ENCODE peak calls at places on chromosomes 2 and 18, in six cellular contexts. K, T, O, M, H and G are unnamed samples. For H3K4me1, the result is how much of the 10 kb centered on the place peaks cover.

GRCh38 chr18:3593381-3593903 is 143.5 kb downstream of the TGIF1 start:
- DNase-seq in H (no peak), K (no peak), O (no peak), T (peak), M (peak), G (no peak)

GRCh38 chr2:29074401-29074800 is at the start of gene PCARE:
- DNase-seq in H (no peak), O (no peak), T (no peak), K (no peak), M (no peak), G (no peak)

GRCh38 chr2:15334650-15335326 is 226.3 kb downstream of the NBAS start:
- DNase-seq in M (peak), T (no peak), H (no peak), O (no peak), K (no peak), G (no peak)

GRCh38 chr18:10398571-10398970 is 55.9 kb upstream of the APCDD1 start:
- DNase-seq in T (no peak), O (no peak), H (peak), K (no peak), M (no peak), G (no peak)

GRCh38 chr2:191942114-191943103 is 95.5 kb upstream of the CAVIN2 start:
- DNase-seq in O (no peak), M (peak), H (no peak), T (peak), K (no peak), G (no peak)

GRCh38 chr2:48530033-48530804 is at the start of gene STON1:
- DNase-seq in K (no peak), O (no peak), H (no peak), T (peak), M (peak), G (no peak)

GRCh38 chr18:24985616-24986015 is 366.4 kb downstream of the ZNF521 start:
- DNase-seq in M (no peak), K (no peak), T (no peak), O (no peak), H (no peak), G (no peak)

GRCh38 chr18:45951021-45951714 is 16.0 kb downstream of the EPG5 start:
- DNase-seq in M (peak), O (no peak), H (peak), K (no peak), T (no peak), G (no peak)

GRCh38 chr2:231127936-231128335 is 3.1 kb upstream of the HTR2B start:
- DNase-seq in H (no peak), K (no peak), T (no peak), O (no peak), M (no peak), G (no peak)

GRCh38 chr2:134900151-134900550 is 18.5 kb upstream of the CCNT2 start:
- DNase-seq in H (no peak), K (no peak), M (peak), O (no peak), T (no peak), G (no peak)

GRCh38 chr18:54845788-54846187 is 17.5 kb downstream of the RAB27B start:
- DNase-seq in T (no peak), K (no peak), M (peak), H (no peak), O (no peak), G (no peak)

GRCh38 chr18:61876899-61877298 is 15.9 kb downstream of the RNF152 start:
- DNase-seq in K (no peak), O (no peak), M (no peak), T (no peak), H (no peak), G (no peak)

GRCh38 chr2:173874899-173875247 is 90.3 kb downstream of the SP3 start:
- DNase-seq in O (no peak), H (no peak), T (no peak), M (no peak), K (peak), G (no peak)

GRCh38 chr2:64021578-64021977 is 2.4 kb upstream of the VPS54 start:
- DNase-seq in H (no peak), K (no peak), O (no peak), T (peak), M (no peak), G (no peak)

GRCh38 chr2:157839162-157839801 is 36.8 kb downstream of the ACVR1 start:
- DNase-seq in M (peak), T (no peak), K (no peak), H (no peak), O (no peak), G (no peak)
- H3K4me3 ChIP-seq in M (no peak), T (no peak), K (no peak), H (no peak), O (no peak), G (no peak)

GRCh38 chr2:46914578-46915230 is 902 bp downstream of the MCFD2 start:
- DNase-seq in K (no peak), T (no peak), H (no peak), M (no peak), O (no peak), G (no peak)
- H3K4me1 ChIP-seq in K (under half), T (under half), H (under half), M (under half), O (half or more), G (half or more)

GRCh38 chr2:46352621-46353020 is 55.4 kb downstream of the EPAS1 start:
- DNase-seq in M (no peak), O (no peak), K (no peak), T (no peak), H (no peak), G (no peak)

GRCh38 chr2:46350030-46350699 is 53.0 kb downstream of the EPAS1 start:
- DNase-seq in O (no peak), H (no peak), T (no peak), M (no peak), K (no peak), G (no peak)

GRCh38 chr2:46353509-46353908 is 56.3 kb downstream of the EPAS1 start:
- DNase-seq in O (no peak), T (no peak), K (no peak), H (no peak), M (no peak), G (no peak)

GRCh38 chr2:46349115-46349547 is 51.9 kb downstream of the EPAS1 start:
- DNase-seq in T (no peak), M (no peak), H (no peak), O (no peak), K (no peak), G (no peak)

GRCh38 chr2:46351388-46352141 is 54.4 kb downstream of the EPAS1 start:
- DNase-seq in O (no peak), H (no peak), K (no peak), M (no peak), T (no peak), G (no peak)
- H3K4me3 ChIP-seq in O (no peak), H (no peak), K (no peak), M (no peak), T (no peak), G (no peak)

GRCh38 chr18:48323151-48323550 is 86.0 kb downstream of the ZBTB7C start:
- DNase-seq in M (no peak), K (no peak), O (no peak), H (no peak), T (no peak), G (no peak)
- H3K4me1 ChIP-seq in M (under half), K (under half), O (under half), H (under half), T (under half), G (under half)

DNA sequence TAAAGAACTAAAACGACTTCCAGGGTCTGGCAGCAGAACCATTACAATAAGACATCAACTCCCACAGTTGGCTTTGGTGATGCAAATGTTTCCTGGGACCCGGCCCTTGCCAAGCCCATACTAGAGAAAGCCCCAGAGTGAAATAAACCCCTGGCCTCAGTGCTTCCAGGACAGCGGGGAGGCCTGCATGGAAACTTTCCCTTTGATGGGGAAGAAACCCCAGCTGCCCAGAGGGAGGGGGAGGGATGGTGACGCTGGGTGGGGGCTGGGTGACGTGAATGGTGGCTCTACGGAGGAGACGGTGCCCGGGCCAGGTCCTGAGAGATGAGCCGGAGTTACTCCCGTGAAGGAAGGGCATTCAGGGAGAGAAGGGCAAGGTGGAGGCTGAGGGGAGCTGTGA is 27.5 kb downstream of the INHBB start:
- DNase-seq in K (no peak), H (no peak), O (no peak), T (no peak), M (no peak), G (no peak)
- H3K4me3 ChIP-seq in K (no peak), H (no peak), O (no peak), T (no peak), M (no peak), G (no peak)

GRCh38 chr2:218229239-218229638 is 12.2 kb downstream of the ARPC2 start:
- DNase-seq in H (no peak), M (peak), K (peak), O (no peak), T (peak), G (no peak)
- H3K4me1 ChIP-seq in H (under half), M (under half), K (half or more), O (half or more), T (under half), G (under half)

GRCh38 chr2:65300134-65300771 is 72.6 kb downstream of the ACTR2 start:
- DNase-seq in M (peak), K (no peak), T (peak), H (peak), O (no peak), G (peak)
- H3K4me3 ChIP-seq in M (peak), K (peak), T (no peak), H (no peak), O (no peak), G (no peak)

GRCh38 chr2:237536083-237536415 is 30.3 kb upstream of the PRLH start:
- DNase-seq in H (no peak), T (no peak), K (no peak), M (no peak), O (no peak), G (no peak)

GRCh38 chr2:237533668-237534138 is 32.7 kb upstream of the PRLH start:
- DNase-seq in H (no peak), K (peak), O (no peak), M (peak), T (no peak), G (no peak)

GRCh38 chr2:237535385-237536082 is 30.8 kb upstream of the PRLH start:
- DNase-seq in O (no peak), H (no peak), M (no peak), T (no peak), K (no peak), G (no peak)

GRCh38 chr2:237532225-237532624 is 34.1 kb upstream of the PRLH start:
- DNase-seq in M (no peak), H (no peak), O (no peak), K (no peak), T (no peak), G (no peak)

GRCh38 chr2:237534380-237534779 is 32.0 kb upstream of the PRLH start:
- DNase-seq in K (no peak), O (no peak), H (no peak), T (no peak), M (no peak), G (no peak)
- H3K4me1 ChIP-seq in K (under half), O (under half), H (under half), T (under half), M (under half), G (under half)

DNA sequence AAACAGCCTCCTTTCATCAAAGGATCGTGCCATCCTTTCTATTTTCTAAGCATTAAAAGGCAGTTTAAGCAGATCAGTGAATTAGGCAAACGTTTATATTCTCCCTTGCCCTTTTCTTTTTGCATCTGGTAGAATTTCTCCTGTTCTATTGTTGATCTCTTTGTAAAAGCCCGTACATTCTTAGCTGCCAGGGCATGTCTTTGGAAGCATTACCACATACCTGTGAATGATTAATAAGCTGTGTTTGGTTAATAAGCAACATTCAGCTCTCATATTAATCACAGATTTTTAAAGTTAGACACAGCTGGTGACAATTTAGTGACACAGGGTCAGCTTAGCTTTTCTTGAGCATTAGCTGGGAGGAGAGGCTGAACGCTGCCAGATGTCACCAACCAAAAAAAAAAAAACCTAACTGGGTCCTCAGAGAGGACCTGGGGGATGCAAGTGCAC is 33.8 kb upstream of the CYP1B1 start:
- DNase-seq in T (no peak), H (no peak), K (no peak), O (no peak), M (peak), G (no peak)
- H3K4me3 ChIP-seq in T (no peak), H (no peak), K (no peak), O (no peak), M (no peak), G (no peak)

GRCh38 chr18:60873708-60874107 is 459.5 kb upstream of the CDH20 start:
- DNase-seq in M (no peak), K (no peak), H (no peak), O (no peak), T (no peak), G (no peak)

GRCh38 chr18:60870261-60870966 is 462.8 kb upstream of the CDH20 start:
- DNase-seq in O (no peak), H (no peak), K (no peak), M (no peak), T (no peak), G (no peak)

GRCh38 chr18:60875957-60876507 is 457.2 kb upstream of the CDH20 start:
- DNase-seq in K (no peak), H (no peak), M (no peak), O (no peak), T (no peak), G (no peak)

GRCh38 chr18:60872434-60872833 is 460.8 kb upstream of the CDH20 start:
- DNase-seq in H (no peak), M (no peak), T (no peak), O (no peak), K (no peak), G (no peak)
- H3K4me1 ChIP-seq in H (under half), M (under half), T (under half), O (under half), K (under half), G (under half)